ENCODE peak calls at places on chromosomes 16 and 17, in five cellular contexts. F is H1, O is SK-N-SH, E is GM12878, N is HepG2. V is an unnamed sample.

GRCh38 chr17:40560592-40561293 is 4.5 kb downstream of the CCR7 start:
- DNase-seq in F (no peak), O (no peak), N (no peak), E (peak), V (peak)

GRCh38 chr16:11472410-11472809 is 114.3 kb downstream of the LITAF start:
- DNase-seq in N (no peak), E (no peak), O (no peak), F (no peak), V (no peak)

GRCh38 chr16:55496509-55497145 is 12.2 kb upstream of the LPCAT2 start:
- DNase-seq in O (no peak), F (no peak), E (no peak), N (no peak), V (no peak)

GRCh38 chr16:82643136-82643535 is 16.4 kb downstream of the CDH13 start:
- DNase-seq in F (no peak), N (no peak), O (no peak), E (no peak), V (no peak)

GRCh38 chr17:31388770-31389672 is 2.5 kb upstream of the RAB11FIP4 start:
- DNase-seq in N (no peak), F (no peak), O (peak), E (no peak), V (peak)

GRCh38 chr17:38752930-38753506 is 477 bp downstream of the PSMB3 start:
- DNase-seq in O (no peak), N (no peak), F (no peak), E (no peak), V (no peak)

GRCh38 chr17:8185580-8186445 is 4.2 kb downstream of the BORCS6 start:
- DNase-seq in F (no peak), N (peak), O (peak), E (no peak), V (peak)

GRCh38 chr16:48734220-48734619 is 124.2 kb upstream of the N4BP1 start:
- DNase-seq in N (no peak), O (no peak), E (no peak), F (no peak), V (no peak)

GRCh38 chr17:50110591-50111349 is 15.6 kb downstream of the PDK2 start:
- DNase-seq in F (no peak), N (no peak), E (no peak), O (peak), V (no peak)

GRCh38 chr16:70523013-70523620 is at the start of gene COG4:
- DNase-seq in E (peak), F (peak), O (peak), N (peak), V (peak)

GRCh38 chr16:84730406-84731106 is 30.8 kb downstream of the USP10 start:
- DNase-seq in E (no peak), O (peak), N (peak), F (no peak), V (peak)

GRCh38 chr17:76199466-76199865 is 40.8 kb downstream of the RNF157 start:
- DNase-seq in F (no peak), O (no peak), E (no peak), N (no peak), V (no peak)

GRCh38 chr17:36657763-36658490 is 56.5 kb downstream of the MRM1 start:
- DNase-seq in F (no peak), N (no peak), O (peak), E (no peak), V (peak)

GRCh38 chr17:36667922-36668321 is 66.5 kb downstream of the MRM1 start:
- DNase-seq in F (no peak), E (no peak), N (no peak), O (no peak), V (no peak)

GRCh38 chr17:31321971-31322370 is 549 bp upstream of the EVI2A start:
- DNase-seq in E (no peak), O (no peak), N (no peak), F (no peak), V (no peak)

GRCh38 chr16:58234831-58235595 is 37.1 kb upstream of the CSNK2A2 start:
- DNase-seq in F (no peak), E (no peak), O (no peak), N (no peak), V (no peak)

GRCh38 chr16:66662445-66663194 is 33.9 kb downstream of the CMTM4 start:
- DNase-seq in E (no peak), F (no peak), N (peak), O (peak), V (peak)

GRCh38 chr16:18024566-18024965 is 312.0 kb downstream of the NPIPA8 start:
- DNase-seq in O (no peak), E (no peak), F (no peak), N (no peak), V (no peak)

GRCh38 chr16:12801511-12802042 is 2.1 kb downstream of the CPPED1 start:
- DNase-seq in O (no peak), F (no peak), E (peak), N (peak), V (peak)

GRCh38 chr16:17483266-17483864 is 12.6 kb upstream of the XYLT1 start:
- DNase-seq in E (no peak), F (no peak), O (no peak), N (no peak), V (no peak)

GRCh38 chr17:67386965-67387551 is 10.0 kb downstream of the PITPNC1 start:
- DNase-seq in E (no peak), F (no peak), O (peak), N (peak), V (peak)

GRCh38 chr17:27578718-27579085 is 52.3 kb upstream of the LGALS9 start:
- DNase-seq in N (peak), O (no peak), E (peak), F (no peak), V (peak)

DNA sequence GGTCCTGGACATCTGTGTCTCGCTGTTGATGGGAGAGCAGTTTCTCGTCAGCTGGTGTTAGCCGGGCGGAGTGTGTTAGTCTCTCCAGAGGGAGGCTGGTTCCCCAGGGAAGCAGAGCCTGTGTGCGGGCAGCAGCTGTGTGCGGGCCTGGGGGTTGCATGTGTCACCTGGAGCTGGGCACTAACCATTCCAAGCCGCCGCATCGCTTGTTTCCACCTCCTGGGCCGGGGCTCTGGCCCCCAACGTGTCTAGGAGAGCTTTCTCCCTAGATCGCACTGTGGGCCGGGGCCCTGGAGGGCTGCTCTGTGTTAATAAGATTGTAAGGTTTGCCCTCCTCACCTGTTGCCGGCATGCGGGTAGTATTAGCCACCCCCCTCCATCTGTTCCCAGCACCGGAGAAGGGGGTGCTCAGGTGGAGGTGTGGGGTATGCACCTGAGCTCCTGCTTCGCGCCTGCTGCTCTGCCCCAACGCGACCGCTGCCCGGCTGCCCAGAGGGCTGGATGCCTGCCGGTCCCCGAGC is 17.9 kb downstream of the GAA start:
- DNase-seq in N (no peak), O (peak), F (no peak), E (no peak), V (no peak)
- TF ChIP-seq RFX5 in N (no peak), O (no peak), F (no peak), E (no peak), V (no peak)

GRCh38 chr17:81306491-81306890 is 11.4 kb upstream of the SLC38A10 start:
- DNase-seq in E (no peak), F (no peak), O (no peak), N (no peak), V (no peak)
- TF ChIP-seq YY1 in E (no peak), F (no peak), O (no peak), N (no peak), V (no peak)

DNA sequence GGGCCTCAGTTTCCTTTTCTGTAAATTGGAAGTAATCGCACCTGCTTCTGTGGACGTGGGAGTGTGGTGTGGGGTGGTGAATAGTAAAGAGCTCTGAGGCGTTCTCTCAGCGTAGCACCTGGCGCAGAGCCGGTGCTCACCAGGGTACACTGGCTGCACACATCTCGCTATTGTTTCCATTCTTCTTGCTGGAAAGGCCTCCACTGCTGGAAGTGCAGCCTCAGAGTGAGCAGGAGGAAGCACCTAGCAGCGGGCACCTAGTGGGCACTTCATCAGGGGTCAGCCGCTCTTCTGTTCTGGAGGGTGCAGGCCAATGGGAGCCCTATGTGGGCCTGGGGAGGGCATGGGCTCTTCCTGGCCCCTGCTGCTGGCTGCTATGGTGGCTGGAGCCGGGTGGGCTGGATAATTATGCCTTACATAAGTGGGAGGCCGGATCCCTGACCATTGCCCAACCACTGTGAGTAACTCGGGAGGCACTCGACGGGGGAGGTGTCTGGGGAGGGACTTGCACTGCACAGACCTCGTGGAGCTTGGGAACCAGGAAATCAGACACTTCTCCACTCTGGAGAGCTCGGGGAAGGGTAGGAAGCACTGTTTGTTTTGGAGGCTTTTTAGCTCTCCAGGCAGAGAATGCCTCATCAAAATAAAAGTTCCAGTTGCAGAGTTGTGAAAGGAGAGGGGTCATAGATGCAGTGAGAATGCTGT is 1.7 kb downstream of the MAP2K3 start:
- DNase-seq in O (peak), N (peak), F (no peak), E (no peak), V (no peak)
- TF ChIP-seq EP300 in O (no peak), N (no peak), F (no peak), E (no peak), V (no peak)

GRCh38 chr16:88331989-88332920 is 50.5 kb upstream of the ZNF469 start:
- DNase-seq in E (no peak), F (no peak), O (no peak), N (no peak), V (no peak)

GRCh38 chr16:88328313-88328660 is 54.5 kb upstream of the ZNF469 start:
- DNase-seq in O (no peak), E (no peak), N (no peak), F (no peak), V (no peak)

GRCh38 chr16:88330971-88331890 is 51.5 kb upstream of the ZNF469 start:
- DNase-seq in F (no peak), O (no peak), N (no peak), E (no peak), V (no peak)

GRCh38 chr16:88327566-88328312 is 55.0 kb upstream of the ZNF469 start:
- DNase-seq in N (no peak), E (no peak), O (no peak), F (no peak), V (no peak)

DNA sequence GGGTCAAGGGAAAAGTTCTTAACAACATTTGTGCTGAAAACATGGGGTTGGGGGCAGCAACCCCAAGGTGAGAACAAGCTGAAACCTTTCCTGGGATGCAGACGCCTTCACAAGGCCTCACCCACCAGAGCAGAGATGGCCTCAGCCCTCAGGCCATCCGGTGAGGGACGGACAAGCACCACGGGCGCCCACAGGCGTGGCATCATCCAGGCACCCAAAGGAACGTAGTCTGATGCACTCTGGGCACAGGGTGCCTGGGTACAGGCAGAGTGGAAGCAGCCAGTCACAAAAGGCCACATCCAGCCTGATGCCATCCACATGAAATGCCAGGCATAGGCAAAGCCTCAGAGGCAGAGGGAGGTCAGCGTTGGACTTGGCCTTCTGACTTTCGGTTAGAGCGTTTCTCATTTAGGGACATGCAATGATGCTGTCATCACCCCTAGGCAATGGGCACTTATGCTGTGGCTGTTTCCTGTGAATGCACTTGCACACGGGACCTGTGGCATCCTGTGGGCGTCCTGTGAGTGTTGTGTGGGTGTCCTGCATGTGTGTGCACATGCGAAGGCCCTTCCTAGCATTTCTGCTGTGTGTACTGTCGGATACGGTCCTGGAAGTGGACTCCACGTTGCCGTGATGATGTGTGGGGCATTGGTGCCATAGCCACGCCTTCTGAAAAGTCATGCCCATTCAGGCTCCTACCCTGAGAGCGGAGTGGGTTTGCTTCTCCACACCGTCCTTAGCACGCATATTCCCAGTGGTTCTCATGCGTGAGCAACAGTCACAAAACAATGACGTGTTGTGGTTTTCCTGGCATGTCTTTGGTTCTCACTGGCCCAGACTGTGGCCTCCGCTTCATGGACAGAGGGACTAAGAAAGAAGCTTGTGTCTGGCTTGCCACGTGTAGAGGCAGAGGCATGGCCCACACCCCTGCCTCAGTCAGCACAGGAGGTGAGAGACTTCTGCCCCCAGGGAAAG is 52.7 kb upstream of the ZNF469 start:
- DNase-seq in O (no peak), E (no peak), F (no peak), N (no peak), V (no peak)
- TF ChIP-seq RFX5 in O (no peak), E (no peak), F (no peak), N (no peak), V (no peak)

GRCh38 chr17:60439501-60439900 is 17.2 kb downstream of the CHCT1 start:
- DNase-seq in E (no peak), O (no peak), N (peak), F (no peak), V (no peak)
- TF ChIP-seq YY1 in E (no peak), O (no peak), N (no peak), F (no peak), V (no peak)

DNA sequence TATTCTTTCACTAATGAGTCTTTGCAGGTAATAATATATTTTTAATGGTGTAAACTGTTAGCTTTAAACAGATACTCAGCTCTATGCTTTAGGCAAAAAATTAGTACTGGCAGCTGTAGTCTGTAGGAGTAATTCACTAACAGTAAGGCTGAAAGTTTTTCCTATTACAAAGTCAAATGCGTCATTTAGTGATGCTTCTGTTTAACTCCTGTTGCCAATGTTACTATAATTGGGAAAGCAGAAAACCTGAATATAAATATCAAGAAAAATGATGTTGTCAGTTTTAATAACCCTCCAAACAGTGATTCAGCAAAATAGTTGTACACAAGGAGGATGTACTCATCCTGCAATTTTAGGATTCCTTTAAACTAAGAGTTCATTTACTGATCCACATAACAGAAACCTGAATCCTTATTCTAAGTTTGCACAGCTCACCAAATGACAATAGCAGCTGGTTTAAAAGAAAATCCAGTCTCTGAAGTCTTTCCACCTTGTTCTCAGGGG is 4.3 kb downstream of the CDR2 start:
- DNase-seq in N (peak), F (no peak), O (no peak), E (no peak), V (no peak)
- TF ChIP-seq EP300 in N (no peak), F (no peak), O (no peak), E (no peak), V (no peak)